ENCODE peak calls at places on chromosomes 7 and 10, in six cellular contexts. C is iris pigment epithelial cell, L is GM20000, X is aorta, H is left colon, M is LoVo. B is an unnamed sample.

GRCh38 chr7:99109108-99110051 is 34.5 kb downstream of the SMURF1 start:
- DNase-seq in C (peak; percentile 63), L (no peak), X (no peak), H (no peak), M (no peak), B (no peak)

GRCh38 chr10:58512470-58513188 is at the start of gene BICC1:
- DNase-seq in C (peak; percentile 44), L (peak; percentile 36), X (peak; percentile 62), H (peak; percentile 27), M (peak; percentile 30), B (peak; percentile 58)

GRCh38 chr10:30422981-30423654 is 10.9 kb upstream of the MAP3K8 start:
- DNase-seq in C (peak; percentile 90), L (no peak), X (peak; percentile 84), H (peak; percentile 57), M (peak; percentile 86), B (peak; percentile 96)

GRCh38 chr7:18700147-18700546 is 204.6 kb downstream of the HDAC9 start:
- DNase-seq in C (no peak), L (peak; percentile 10), X (no peak), H (no peak), M (no peak), B (no peak)

GRCh38 chr7:14793151-14793550 is 109.4 kb downstream of the DGKB start:
- DNase-seq in C (no peak), L (no peak), X (no peak), H (no peak), M (no peak), B (no peak)

GRCh38 chr10:70695241-70696030 is 23.1 kb downstream of the ADAMTS14 start:
- DNase-seq in C (no peak), L (no peak), X (no peak), H (no peak), M (peak; percentile 28), B (peak; percentile 17)

GRCh38 chr10:71753091-71753959 is 20.0 kb downstream of the VSIR start:
- DNase-seq in C (no peak), L (no peak), X (peak; percentile 86), H (peak; percentile 66), M (no peak), B (no peak)

GRCh38 chr7:136142583-136142982 is 165.4 kb upstream of the MTPN start:
- DNase-seq in C (no peak), L (no peak), X (no peak), H (no peak), M (no peak), B (no peak)

GRCh38 chr10:23918839-23919238 is 290.1 kb upstream of the KIAA1217 start:
- DNase-seq in C (peak; percentile 3), L (no peak), X (no peak), H (no peak), M (no peak), B (peak; percentile 16)

GRCh38 chr10:129771024-129771423 is 193.1 kb downstream of the EBF3 start:
- DNase-seq in C (no peak), L (no peak), X (no peak), H (no peak), M (no peak), B (no peak)

GRCh38 chr10:93813507-93814465 is 56.0 kb downstream of the LGI1 start:
- DNase-seq in C (peak; percentile 18), L (peak; percentile 17), X (peak; percentile 69), H (peak; percentile 58), M (peak; percentile 60), B (peak; percentile 37)

GRCh38 chr7:45237788-45238461 is 80.3 kb downstream of the RAMP3 start:
- DNase-seq in C (no peak), L (no peak), X (no peak), H (no peak), M (no peak), B (no peak)

GRCh38 chr7:148750442-148751355 is 52.0 kb downstream of the CUL1 start:
- DNase-seq in C (no peak), L (no peak), X (no peak), H (no peak), M (no peak), B (no peak)

GRCh38 chr7:28957064-28957821 is 887 bp downstream of the TRIL start:
- DNase-seq in C (peak; percentile 20), L (peak; percentile 37), X (peak; percentile 52), H (no peak), M (no peak), B (no peak)

B was measured in renal cortical epithelial cell.